ENCODE peak calls at places on chromosomes 13 and 19, in eight cellular contexts. One of them, this sample, is unnamed.

GRCh38 chr13:42380420-42381164 is 108.6 kb downstream of the AKAP11 start:
- DNase-seq in neural progenitor cell: no peak
- DNase-seq in body of pancreas: no peak
- DNase-seq in activated naive CD8-positive, alpha-beta T cell treated with anti-CD3 and anti-CD28 coated beads for 36 hours: no peak
- DNase-seq in lung microvascular endothelial cell: no peak
- DNase-seq in left ventricle myocardium inferior: no peak
- DNase-seq in choroid plexus epithelial cell: no peak
- DNase-seq in stimulated activated CD4-positive, alpha-beta T cell treated with anti-CD3 and anti-CD28 coated beads, Interleukin-4, amount 100 ng/mL, for 24 hours: no peak
- DNase-seq in this sample: no peak

GRCh38 chr19:34241513-34242337 is 12.6 kb upstream of the GARRE1 start:
- DNase-seq in stimulated activated CD4-positive, alpha-beta T cell treated with anti-CD3 and anti-CD28 coated beads, Interleukin-4, amount 100 ng/mL, for 24 hours: no peak
- DNase-seq in choroid plexus epithelial cell: peak; percentile 39
- DNase-seq in left ventricle myocardium inferior: no peak
- DNase-seq in activated naive CD8-positive, alpha-beta T cell treated with anti-CD3 and anti-CD28 coated beads for 36 hours: peak; percentile 14
- DNase-seq in lung microvascular endothelial cell: peak; percentile 29
- DNase-seq in body of pancreas: peak; percentile 80
- DNase-seq in neural progenitor cell: peak; percentile 78
- DNase-seq in this sample: no peak

GRCh38 chr19:5803752-5804515 is 933 bp upstream of the NRTN start:
- DNase-seq in choroid plexus epithelial cell: peak; percentile 91
- DNase-seq in lung microvascular endothelial cell: peak; percentile 92
- DNase-seq in body of pancreas: peak; percentile 94
- DNase-seq in neural progenitor cell: peak; percentile 97
- DNase-seq in left ventricle myocardium inferior: peak; percentile 83
- DNase-seq in stimulated activated CD4-positive, alpha-beta T cell treated with anti-CD3 and anti-CD28 coated beads, Interleukin-4, amount 100 ng/mL, for 24 hours: peak; percentile 92
- DNase-seq in activated naive CD8-positive, alpha-beta T cell treated with anti-CD3 and anti-CD28 coated beads for 36 hours: peak; percentile 99
- DNase-seq in this sample: peak; percentile 97

GRCh38 chr13:105940882-105941281 is 594.6 kb downstream of the EFNB2 start:
- DNase-seq in choroid plexus epithelial cell: no peak
- DNase-seq in left ventricle myocardium inferior: no peak
- DNase-seq in body of pancreas: no peak
- DNase-seq in activated naive CD8-positive, alpha-beta T cell treated with anti-CD3 and anti-CD28 coated beads for 36 hours: no peak
- DNase-seq in lung microvascular endothelial cell: no peak
- DNase-seq in neural progenitor cell: no peak
- DNase-seq in stimulated activated CD4-positive, alpha-beta T cell treated with anti-CD3 and anti-CD28 coated beads, Interleukin-4, amount 100 ng/mL, for 24 hours: no peak
- DNase-seq in this sample: no peak

GRCh38 chr19:33731886-33732285 is 64.8 kb upstream of the KCTD15 start:
- DNase-seq in lung microvascular endothelial cell: no peak
- DNase-seq in neural progenitor cell: no peak
- DNase-seq in stimulated activated CD4-positive, alpha-beta T cell treated with anti-CD3 and anti-CD28 coated beads, Interleukin-4, amount 100 ng/mL, for 24 hours: no peak
- DNase-seq in left ventricle myocardium inferior: no peak
- DNase-seq in body of pancreas: no peak
- DNase-seq in activated naive CD8-positive, alpha-beta T cell treated with anti-CD3 and anti-CD28 coated beads for 36 hours: no peak
- DNase-seq in choroid plexus epithelial cell: no peak
- DNase-seq in this sample: no peak

GRCh38 chr19:45767881-45768643 is 990 bp downstream of the SIX5 start:
- DNase-seq in left ventricle myocardium inferior: peak; percentile 76
- DNase-seq in lung microvascular endothelial cell: peak; percentile 72
- DNase-seq in neural progenitor cell: peak; percentile 83
- DNase-seq in activated naive CD8-positive, alpha-beta T cell treated with anti-CD3 and anti-CD28 coated beads for 36 hours: peak; percentile 57
- DNase-seq in body of pancreas: peak; percentile 84
- DNase-seq in stimulated activated CD4-positive, alpha-beta T cell treated with anti-CD3 and anti-CD28 coated beads, Interleukin-4, amount 100 ng/mL, for 24 hours: no peak
- DNase-seq in choroid plexus epithelial cell: peak; percentile 81
- DNase-seq in this sample: peak; percentile 69

GRCh38 chr13:25262261-25262660 is 25.0 kb downstream of the MTMR6 start:
- DNase-seq in choroid plexus epithelial cell: no peak
- DNase-seq in neural progenitor cell: no peak
- DNase-seq in body of pancreas: no peak
- DNase-seq in left ventricle myocardium inferior: no peak
- DNase-seq in lung microvascular endothelial cell: no peak
- DNase-seq in activated naive CD8-positive, alpha-beta T cell treated with anti-CD3 and anti-CD28 coated beads for 36 hours: no peak
- DNase-seq in stimulated activated CD4-positive, alpha-beta T cell treated with anti-CD3 and anti-CD28 coated beads, Interleukin-4, amount 100 ng/mL, for 24 hours: no peak
- DNase-seq in this sample: no peak

GRCh38 chr13:111095911-111096501 is 19.1 kb upstream of the ARHGEF7 start:
- DNase-seq in left ventricle myocardium inferior: no peak
- DNase-seq in choroid plexus epithelial cell: no peak
- DNase-seq in body of pancreas: no peak
- DNase-seq in stimulated activated CD4-positive, alpha-beta T cell treated with anti-CD3 and anti-CD28 coated beads, Interleukin-4, amount 100 ng/mL, for 24 hours: no peak
- DNase-seq in neural progenitor cell: no peak
- DNase-seq in lung microvascular endothelial cell: no peak
- DNase-seq in activated naive CD8-positive, alpha-beta T cell treated with anti-CD3 and anti-CD28 coated beads for 36 hours: no peak
- DNase-seq in this sample: no peak

GRCh38 chr19:35266149-35266903 is 2.4 kb upstream of the USF2 start:
- DNase-seq in left ventricle myocardium inferior: no peak
- DNase-seq in stimulated activated CD4-positive, alpha-beta T cell treated with anti-CD3 and anti-CD28 coated beads, Interleukin-4, amount 100 ng/mL, for 24 hours: no peak
- DNase-seq in neural progenitor cell: no peak
- DNase-seq in lung microvascular endothelial cell: no peak
- DNase-seq in choroid plexus epithelial cell: no peak
- DNase-seq in body of pancreas: peak; percentile 30
- DNase-seq in activated naive CD8-positive, alpha-beta T cell treated with anti-CD3 and anti-CD28 coated beads for 36 hours: no peak
- DNase-seq in this sample: no peak

GRCh38 chr19:1997353-1998233 is 17.9 kb downstream of the BTBD2 start:
- DNase-seq in body of pancreas: no peak
- DNase-seq in lung microvascular endothelial cell: no peak
- DNase-seq in activated naive CD8-positive, alpha-beta T cell treated with anti-CD3 and anti-CD28 coated beads for 36 hours: no peak
- DNase-seq in neural progenitor cell: no peak
- DNase-seq in stimulated activated CD4-positive, alpha-beta T cell treated with anti-CD3 and anti-CD28 coated beads, Interleukin-4, amount 100 ng/mL, for 24 hours: no peak
- DNase-seq in choroid plexus epithelial cell: no peak
- DNase-seq in left ventricle myocardium inferior: no peak
- DNase-seq in this sample: no peak

This sample was measured in A673.